ENCODE peak calls at places on chromosomes 6 and 20, in nine cellular contexts. C, H, M, I, P, B, G, D and X are unnamed samples.

GRCh38 chr20:11833825-11834224 is 83.9 kb upstream of the BTBD3 start:
- DNase-seq in P (no peak), C (no peak), M (no peak), I (no peak), B (no peak), G (no peak), D (no peak), H (no peak), X (no peak)

GRCh38 chr6:151089916-151090443 is 149.8 kb upstream of the AKAP12 start:
- DNase-seq in G (no peak), I (no peak), P (no peak), D (no peak), H (no peak), M (no peak), C (no peak), B (no peak), X (no peak)

GRCh38 chr6:84623956-84624680 is 140.3 kb downstream of the TBX18 start:
- DNase-seq in I (no peak), P (no peak), C (no peak), M (no peak), D (peak), B (no peak), H (peak), G (no peak), X (peak)

GRCh38 chr6:111817451-111818146 is 55.7 kb downstream of the FYN start:
- DNase-seq in G (no peak), I (no peak), P (no peak), B (no peak), D (no peak), M (no peak), C (no peak), H (no peak), X (no peak)

GRCh38 chr6:12751694-12752304 is 35.2 kb downstream of the PHACTR1 start:
- DNase-seq in B (no peak), G (no peak), C (no peak), P (peak), H (peak), M (peak), D (peak), I (no peak), X (peak)

GRCh38 chr6:137813308-137813707 is 53.8 kb upstream of the TNFAIP3 start:
- DNase-seq in B (no peak), C (no peak), G (no peak), H (no peak), D (no peak), I (no peak), M (no peak), P (no peak), X (no peak)

GRCh38 chr6:33850869-33851541 is 47.2 kb upstream of the MLN start:
- DNase-seq in B (no peak), C (no peak), G (no peak), H (peak), D (no peak), M (no peak), I (no peak), P (no peak), X (no peak)

GRCh38 chr6:155270566-155271091 is 6.8 kb downstream of the CLDN20 start:
- DNase-seq in M (no peak), C (no peak), D (no peak), G (no peak), H (no peak), I (no peak), P (no peak), B (no peak), X (no peak)

GRCh38 chr6:53999088-53999755 is 112.0 kb upstream of the MLIP start:
- DNase-seq in M (no peak), H (no peak), P (no peak), G (no peak), D (no peak), I (no peak), C (no peak), B (no peak), X (no peak)

GRCh38 chr20:3433720-3434119 is 26.3 kb upstream of the DNAAF9 start:
- DNase-seq in G (no peak), M (no peak), D (no peak), H (no peak), B (no peak), C (no peak), P (no peak), I (no peak), X (no peak)

GRCh38 chr20:9514461-9515210 is at the start of gene LAMP5:
- DNase-seq in P (peak), I (no peak), H (no peak), G (no peak), M (no peak), C (no peak), D (no peak), B (no peak), X (peak)

GRCh38 chr20:46951840-46952497 is 57.3 kb downstream of the EYA2 start:
- DNase-seq in C (no peak), H (no peak), D (no peak), B (no peak), P (no peak), G (peak), M (no peak), I (no peak), X (no peak)

GRCh38 chr6:160102956-160103824 is 18.4 kb upstream of the SLC22A1 start:
- DNase-seq in G (no peak), C (no peak), B (no peak), P (no peak), H (no peak), D (peak), I (no peak), M (no peak), X (peak)

GRCh38 chr20:21498646-21499045 is 15.2 kb downstream of the NKX2-2 start:
- DNase-seq in B (no peak), I (no peak), G (no peak), P (no peak), D (no peak), C (no peak), M (no peak), H (no peak), X (no peak)

GRCh38 chr6:165988306-165988756 is 179.3 kb downstream of the TBXT start:
- DNase-seq in H (no peak), B (no peak), I (no peak), C (no peak), D (no peak), G (no peak), P (no peak), M (peak), X (no peak)

GRCh38 chr6:436308-437041 is 44.9 kb downstream of the IRF4 start:
- DNase-seq in P (no peak), H (no peak), B (no peak), G (no peak), D (peak), I (no peak), C (no peak), M (no peak), X (no peak)

GRCh38 chr6:21665436-21666199 is 72.1 kb downstream of the SOX4 start:
- DNase-seq in G (no peak), H (no peak), I (no peak), M (peak), D (no peak), C (no peak), B (peak), P (no peak), X (no peak)

GRCh38 chr6:165602291-165602690 is 60.8 kb downstream of the PDE10A start:
- DNase-seq in D (no peak), H (no peak), C (no peak), B (no peak), G (no peak), P (no peak), M (no peak), I (no peak), X (no peak)

GRCh38 chr6:100657678-100658330 is 193.1 kb upstream of the SIM1 start:
- DNase-seq in G (no peak), I (no peak), M (no peak), D (peak), H (no peak), B (no peak), P (no peak), C (no peak), X (peak)
- TF ChIP-seq CTCF in G (no peak), I (no peak), M (peak), D (peak), H (peak), B (no peak), P (no peak), C (peak), X (peak)

DNA sequence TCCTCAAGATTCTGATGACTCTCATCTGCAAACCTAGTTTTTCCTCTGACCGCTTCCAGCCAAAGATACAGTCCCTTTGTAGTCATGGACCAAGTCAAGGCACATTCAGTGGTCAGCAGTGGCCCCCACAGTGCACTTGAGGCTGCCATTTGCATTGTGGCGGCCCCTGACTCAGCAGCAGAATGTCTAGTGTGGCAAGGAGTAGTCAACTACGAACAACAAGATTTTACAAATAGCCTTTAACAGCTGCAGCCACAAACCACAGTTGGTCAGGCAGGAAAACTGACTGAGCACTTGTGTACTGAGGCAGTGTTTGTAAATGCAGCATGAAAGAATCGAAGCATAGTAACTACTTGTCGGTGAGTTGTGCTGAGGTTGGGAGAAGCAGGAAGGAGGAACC is 49.6 kb downstream of the SLC2A12 start:
- DNase-seq in D (no peak), I (no peak), M (no peak), H (no peak), C (no peak), B (no peak), G (no peak), P (no peak), X (no peak)
- H3K4me3 ChIP-seq in D (no peak), I (no peak), M (no peak), H (no peak), C (no peak), B (no peak), G (no peak), P (no peak), X (no peak)

DNA sequence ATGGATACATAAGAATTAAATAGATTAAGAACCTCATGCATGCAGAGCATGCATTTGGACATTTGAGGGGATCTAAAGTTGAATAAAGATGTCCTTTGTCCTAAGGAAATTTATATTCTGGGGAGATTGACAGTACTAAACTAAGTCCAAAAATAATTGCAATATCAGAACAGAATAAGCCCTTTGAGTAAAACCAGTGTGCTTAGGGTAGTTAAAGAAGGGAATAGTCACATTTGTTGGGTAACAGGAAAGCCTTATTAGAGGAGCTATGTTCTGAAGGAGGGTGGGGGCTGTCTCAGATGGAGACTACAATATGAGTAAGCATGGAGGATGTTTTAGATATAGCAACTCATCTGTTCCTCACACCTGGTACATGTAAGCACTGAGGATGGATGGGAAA is 35.8 kb downstream of the CDC5L start:
- DNase-seq in C (no peak), D (no peak), I (no peak), P (no peak), M (no peak), G (no peak), H (no peak), B (no peak), X (no peak)
- TF ChIP-seq CTCF in C (no peak), D (no peak), I (no peak), P (no peak), M (no peak), G (no peak), H (no peak), B (no peak), X (no peak)

DNA sequence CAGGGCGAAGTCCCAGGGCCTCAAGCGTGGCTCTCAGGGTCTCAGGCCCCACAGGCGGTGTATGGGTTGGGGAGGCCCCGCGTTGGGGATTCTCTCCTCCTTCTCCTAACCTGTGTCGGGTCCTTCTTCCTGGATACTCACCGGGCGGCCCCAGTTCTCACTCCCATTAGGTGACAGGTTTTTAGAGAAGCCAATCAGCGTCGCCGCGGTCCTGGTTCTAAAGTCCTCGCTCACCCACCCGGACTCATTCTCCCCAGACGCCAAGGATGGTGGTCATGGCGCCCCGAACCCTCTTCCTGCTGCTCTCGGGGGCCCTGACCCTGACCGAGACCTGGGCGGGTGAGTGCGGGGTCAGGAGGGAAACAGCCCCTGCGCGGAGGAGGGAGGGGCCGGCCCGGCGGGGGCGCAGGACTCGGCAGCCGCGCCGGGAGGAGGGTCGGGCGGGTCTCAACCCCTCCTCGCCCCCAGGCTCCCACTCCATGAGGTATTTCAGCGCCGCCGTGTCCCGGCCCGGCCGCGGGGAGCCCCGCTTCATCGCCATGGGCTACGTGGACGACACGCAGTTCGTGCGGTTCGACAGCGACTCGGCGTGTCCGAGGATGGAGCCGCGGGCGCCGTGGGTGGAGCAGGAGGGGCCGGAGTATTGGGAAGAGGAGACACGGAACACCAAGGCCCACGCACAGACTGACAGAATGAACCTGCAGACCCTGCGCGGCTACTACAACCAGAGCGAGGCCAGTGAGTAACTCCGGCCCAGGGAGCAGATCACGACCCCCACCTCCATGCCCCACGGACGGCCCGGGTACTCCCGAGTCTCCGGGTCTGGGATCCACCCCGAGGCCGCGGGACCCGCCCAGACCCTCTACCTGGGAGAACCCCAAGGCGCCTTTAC is at the start of gene HLA-G:
- DNase-seq in G (no peak), I (no peak), D (no peak), C (no peak), H (no peak), B (no peak), M (no peak), P (no peak), X (no peak)
- H3K4me3 ChIP-seq in G (peak), I (no peak), D (peak), C (peak), H (peak), B (no peak), M (peak), P (peak), X (no peak)